ENCODE peak calls at places on chromosome 10, in ten cellular contexts. One of them, this sample, is unnamed.

GRCh38 chr10:88281592-88282268 is 301.4 kb downstream of the RNLS start:
- DNase-seq in NAMALWA: peak; percentile 42
- DNase-seq in GM19239: no peak
- DNase-seq in GM23248: peak; percentile 80
- DNase-seq in endothelial cell: no peak
- DNase-seq in activated effector memory CD4-positive, alpha-beta T cell treated with anti-CD3 and anti-CD28 coated beads, Interleukin-2, amount 50 U/mL, for 16 hours: no peak
- DNase-seq in activated naive CD4-positive, alpha-beta T cell: no peak
- DNase-seq in thyroid gland: no peak
- DNase-seq in central memory CD4-positive, alpha-beta T cell: no peak
- DNase-seq in iris pigment epithelial cell: peak; percentile 86
- DNase-seq in this sample: no peak

GRCh38 chr10:70679498-70679897 is 7.2 kb downstream of the ADAMTS14 start:
- DNase-seq in GM23248: peak; percentile 96
- DNase-seq in central memory CD4-positive, alpha-beta T cell: no peak
- DNase-seq in thyroid gland: no peak
- DNase-seq in NAMALWA: no peak
- DNase-seq in activated effector memory CD4-positive, alpha-beta T cell treated with anti-CD3 and anti-CD28 coated beads, Interleukin-2, amount 50 U/mL, for 16 hours: no peak
- DNase-seq in endothelial cell: no peak
- DNase-seq in activated naive CD4-positive, alpha-beta T cell: no peak
- DNase-seq in iris pigment epithelial cell: peak; percentile 56
- DNase-seq in GM19239: no peak
- DNase-seq in this sample: no peak

GRCh38 chr10:71685554-71686202 is 33.9 kb downstream of the C10orf105 start:
- DNase-seq in NAMALWA: no peak
- DNase-seq in activated naive CD4-positive, alpha-beta T cell: no peak
- DNase-seq in endothelial cell: no peak
- DNase-seq in iris pigment epithelial cell: no peak
- DNase-seq in GM23248: no peak
- DNase-seq in thyroid gland: peak; percentile 45
- DNase-seq in central memory CD4-positive, alpha-beta T cell: no peak
- DNase-seq in activated effector memory CD4-positive, alpha-beta T cell treated with anti-CD3 and anti-CD28 coated beads, Interleukin-2, amount 50 U/mL, for 16 hours: no peak
- DNase-seq in GM19239: no peak
- DNase-seq in this sample: no peak

GRCh38 chr10:23094786-23095403 is 484 bp upstream of the MSRB2 start:
- DNase-seq in central memory CD4-positive, alpha-beta T cell: no peak
- DNase-seq in activated naive CD4-positive, alpha-beta T cell: no peak
- DNase-seq in NAMALWA: peak; percentile 6
- DNase-seq in iris pigment epithelial cell: peak; percentile 9
- DNase-seq in GM19239: no peak
- DNase-seq in endothelial cell: no peak
- DNase-seq in GM23248: no peak
- DNase-seq in activated effector memory CD4-positive, alpha-beta T cell treated with anti-CD3 and anti-CD28 coated beads, Interleukin-2, amount 50 U/mL, for 16 hours: no peak
- DNase-seq in thyroid gland: no peak
- DNase-seq in this sample: no peak

GRCh38 chr10:31262672-31263071 is 56.3 kb upstream of the ZEB1 start:
- DNase-seq in endothelial cell: no peak
- DNase-seq in central memory CD4-positive, alpha-beta T cell: no peak
- DNase-seq in GM19239: no peak
- DNase-seq in NAMALWA: no peak
- DNase-seq in GM23248: peak; percentile 51
- DNase-seq in thyroid gland: no peak
- DNase-seq in activated naive CD4-positive, alpha-beta T cell: no peak
- DNase-seq in iris pigment epithelial cell: peak; percentile 73
- DNase-seq in activated effector memory CD4-positive, alpha-beta T cell treated with anti-CD3 and anti-CD28 coated beads, Interleukin-2, amount 50 U/mL, for 16 hours: no peak
- DNase-seq in this sample: no peak

GRCh38 chr10:18594574-18595156 is 56.7 kb downstream of the NSUN6 start:
- DNase-seq in NAMALWA: peak; percentile 38
- DNase-seq in central memory CD4-positive, alpha-beta T cell: no peak
- DNase-seq in GM23248: no peak
- DNase-seq in iris pigment epithelial cell: peak; percentile 25
- DNase-seq in activated naive CD4-positive, alpha-beta T cell: no peak
- DNase-seq in thyroid gland: no peak
- DNase-seq in endothelial cell: peak; percentile 56
- DNase-seq in activated effector memory CD4-positive, alpha-beta T cell treated with anti-CD3 and anti-CD28 coated beads, Interleukin-2, amount 50 U/mL, for 16 hours: no peak
- DNase-seq in GM19239: no peak
- DNase-seq in this sample: peak; percentile 7

GRCh38 chr10:131750973-131751826 is 149.6 kb upstream of the PPP2R2D start:
- DNase-seq in GM23248: no peak
- DNase-seq in NAMALWA: no peak
- DNase-seq in iris pigment epithelial cell: no peak
- DNase-seq in endothelial cell: no peak
- DNase-seq in GM19239: no peak
- DNase-seq in activated effector memory CD4-positive, alpha-beta T cell treated with anti-CD3 and anti-CD28 coated beads, Interleukin-2, amount 50 U/mL, for 16 hours: peak; percentile 28
- DNase-seq in central memory CD4-positive, alpha-beta T cell: no peak
- DNase-seq in thyroid gland: no peak
- DNase-seq in activated naive CD4-positive, alpha-beta T cell: no peak
- DNase-seq in this sample: no peak

GRCh38 chr10:76415559-76415958 is 984.1 kb downstream of the LRMDA start:
- DNase-seq in endothelial cell: no peak
- DNase-seq in activated naive CD4-positive, alpha-beta T cell: no peak
- DNase-seq in NAMALWA: no peak
- DNase-seq in GM19239: no peak
- DNase-seq in activated effector memory CD4-positive, alpha-beta T cell treated with anti-CD3 and anti-CD28 coated beads, Interleukin-2, amount 50 U/mL, for 16 hours: no peak
- DNase-seq in GM23248: no peak
- DNase-seq in central memory CD4-positive, alpha-beta T cell: no peak
- DNase-seq in thyroid gland: no peak
- DNase-seq in iris pigment epithelial cell: no peak
- DNase-seq in this sample: no peak

GRCh38 chr10:80502621-80503583 is 34.8 kb upstream of the SH2D4B start:
- DNase-seq in endothelial cell: no peak
- DNase-seq in activated naive CD4-positive, alpha-beta T cell: no peak
- DNase-seq in GM23248: no peak
- DNase-seq in iris pigment epithelial cell: no peak
- DNase-seq in NAMALWA: no peak
- DNase-seq in activated effector memory CD4-positive, alpha-beta T cell treated with anti-CD3 and anti-CD28 coated beads, Interleukin-2, amount 50 U/mL, for 16 hours: peak; percentile 43
- DNase-seq in thyroid gland: no peak
- DNase-seq in central memory CD4-positive, alpha-beta T cell: no peak
- DNase-seq in GM19239: no peak
- DNase-seq in this sample: no peak

GRCh38 chr10:80382989-80383388 is 25.4 kb upstream of the PRXL2A start:
- DNase-seq in GM23248: peak; percentile 58
- DNase-seq in endothelial cell: peak; percentile 55
- DNase-seq in activated naive CD4-positive, alpha-beta T cell: no peak
- DNase-seq in central memory CD4-positive, alpha-beta T cell: peak; percentile 52
- DNase-seq in NAMALWA: peak; percentile 64
- DNase-seq in activated effector memory CD4-positive, alpha-beta T cell treated with anti-CD3 and anti-CD28 coated beads, Interleukin-2, amount 50 U/mL, for 16 hours: peak; percentile 65
- DNase-seq in iris pigment epithelial cell: peak; percentile 34
- DNase-seq in thyroid gland: peak; percentile 32
- DNase-seq in GM19239: peak; percentile 25
- DNase-seq in this sample: peak; percentile 39

GRCh38 chr10:137606-138005 is 2.4 kb downstream of the ZMYND11 start:
- DNase-seq in activated effector memory CD4-positive, alpha-beta T cell treated with anti-CD3 and anti-CD28 coated beads, Interleukin-2, amount 50 U/mL, for 16 hours: no peak
- DNase-seq in NAMALWA: no peak
- DNase-seq in endothelial cell: no peak
- DNase-seq in thyroid gland: no peak
- DNase-seq in GM23248: peak; percentile 77
- DNase-seq in GM19239: no peak
- DNase-seq in central memory CD4-positive, alpha-beta T cell: no peak
- DNase-seq in activated naive CD4-positive, alpha-beta T cell: no peak
- DNase-seq in iris pigment epithelial cell: peak; percentile 72
- DNase-seq in this sample: no peak

GRCh38 chr10:79191951-79192676 is 123.3 kb downstream of the ZMIZ1 start:
- DNase-seq in activated effector memory CD4-positive, alpha-beta T cell treated with anti-CD3 and anti-CD28 coated beads, Interleukin-2, amount 50 U/mL, for 16 hours: no peak
- DNase-seq in NAMALWA: no peak
- DNase-seq in iris pigment epithelial cell: no peak
- DNase-seq in activated naive CD4-positive, alpha-beta T cell: no peak
- DNase-seq in central memory CD4-positive, alpha-beta T cell: no peak
- DNase-seq in thyroid gland: no peak
- DNase-seq in GM19239: no peak
- DNase-seq in GM23248: peak; percentile 67
- DNase-seq in endothelial cell: no peak
- DNase-seq in this sample: no peak

GRCh38 chr10:17229967-17230682 is 2.1 kb downstream of the VIM start:
- DNase-seq in central memory CD4-positive, alpha-beta T cell: peak; percentile 95
- DNase-seq in activated naive CD4-positive, alpha-beta T cell: peak; percentile 61
- DNase-seq in GM23248: peak; percentile 86
- DNase-seq in endothelial cell: peak; percentile 52
- DNase-seq in iris pigment epithelial cell: peak; percentile 80
- DNase-seq in GM19239: peak; percentile 26
- DNase-seq in thyroid gland: peak; percentile 82
- DNase-seq in NAMALWA: peak; percentile 94
- DNase-seq in activated effector memory CD4-positive, alpha-beta T cell treated with anti-CD3 and anti-CD28 coated beads, Interleukin-2, amount 50 U/mL, for 16 hours: peak; percentile 95
- DNase-seq in this sample: peak; percentile 69

GRCh38 chr10:88270871-88271713 is 312.0 kb downstream of the RNLS start:
- DNase-seq in NAMALWA: peak; percentile 14
- DNase-seq in activated naive CD4-positive, alpha-beta T cell: no peak
- DNase-seq in GM19239: peak; percentile 33
- DNase-seq in endothelial cell: no peak
- DNase-seq in activated effector memory CD4-positive, alpha-beta T cell treated with anti-CD3 and anti-CD28 coated beads, Interleukin-2, amount 50 U/mL, for 16 hours: peak; percentile 75
- DNase-seq in central memory CD4-positive, alpha-beta T cell: peak; percentile 66
- DNase-seq in iris pigment epithelial cell: peak; percentile 71
- DNase-seq in thyroid gland: no peak
- DNase-seq in GM23248: peak; percentile 85
- DNase-seq in this sample: peak; percentile 15

GRCh38 chr10:1413823-1414222 is 323.5 kb downstream of the ADARB2 start:
- DNase-seq in iris pigment epithelial cell: no peak
- DNase-seq in GM19239: no peak
- DNase-seq in activated effector memory CD4-positive, alpha-beta T cell treated with anti-CD3 and anti-CD28 coated beads, Interleukin-2, amount 50 U/mL, for 16 hours: no peak
- DNase-seq in thyroid gland: no peak
- DNase-seq in endothelial cell: no peak
- DNase-seq in activated naive CD4-positive, alpha-beta T cell: no peak
- DNase-seq in GM23248: no peak
- DNase-seq in central memory CD4-positive, alpha-beta T cell: no peak
- DNase-seq in NAMALWA: no peak
- DNase-seq in this sample: no peak

GRCh38 chr10:106551501-106551900 is 613.0 kb downstream of the SORCS1 start:
- DNase-seq in endothelial cell: no peak
- DNase-seq in GM19239: no peak
- DNase-seq in thyroid gland: no peak
- DNase-seq in central memory CD4-positive, alpha-beta T cell: no peak
- DNase-seq in activated naive CD4-positive, alpha-beta T cell: no peak
- DNase-seq in iris pigment epithelial cell: no peak
- DNase-seq in GM23248: no peak
- DNase-seq in NAMALWA: no peak
- DNase-seq in activated effector memory CD4-positive, alpha-beta T cell treated with anti-CD3 and anti-CD28 coated beads, Interleukin-2, amount 50 U/mL, for 16 hours: no peak
- DNase-seq in this sample: no peak

GRCh38 chr10:46299267-46299530 is 12.4 kb downstream of the ANTXRL start:
- DNase-seq in central memory CD4-positive, alpha-beta T cell: no peak
- DNase-seq in activated naive CD4-positive, alpha-beta T cell: no peak
- DNase-seq in GM23248: no peak
- DNase-seq in iris pigment epithelial cell: no peak
- DNase-seq in activated effector memory CD4-positive, alpha-beta T cell treated with anti-CD3 and anti-CD28 coated beads, Interleukin-2, amount 50 U/mL, for 16 hours: no peak
- DNase-seq in endothelial cell: no peak
- DNase-seq in NAMALWA: no peak
- DNase-seq in GM19239: no peak
- DNase-seq in thyroid gland: no peak
- DNase-seq in this sample: no peak

GRCh38 chr10:115654961-115655360 is 561.8 kb downstream of the ATRNL1 start:
- DNase-seq in iris pigment epithelial cell: peak; percentile 15
- DNase-seq in GM23248: no peak
- DNase-seq in activated naive CD4-positive, alpha-beta T cell: no peak
- DNase-seq in central memory CD4-positive, alpha-beta T cell: no peak
- DNase-seq in thyroid gland: no peak
- DNase-seq in endothelial cell: no peak
- DNase-seq in GM19239: no peak
- DNase-seq in activated effector memory CD4-positive, alpha-beta T cell treated with anti-CD3 and anti-CD28 coated beads, Interleukin-2, amount 50 U/mL, for 16 hours: no peak
- DNase-seq in NAMALWA: no peak
- DNase-seq in this sample: no peak

GRCh38 chr10:77328272-77328816 is 309.3 kb downstream of the KCNMA1 start:
- DNase-seq in activated naive CD4-positive, alpha-beta T cell: no peak
- DNase-seq in thyroid gland: peak; percentile 16
- DNase-seq in GM23248: peak; percentile 64
- DNase-seq in activated effector memory CD4-positive, alpha-beta T cell treated with anti-CD3 and anti-CD28 coated beads, Interleukin-2, amount 50 U/mL, for 16 hours: no peak
- DNase-seq in central memory CD4-positive, alpha-beta T cell: no peak
- DNase-seq in endothelial cell: peak; percentile 70
- DNase-seq in iris pigment epithelial cell: peak; percentile 45
- DNase-seq in NAMALWA: peak; percentile 6
- DNase-seq in GM19239: no peak
- DNase-seq in this sample: peak; percentile 87

GRCh38 chr10:1188556-1189135 is 132.5 kb downstream of the WDR37 start:
- DNase-seq in GM19239: no peak
- DNase-seq in central memory CD4-positive, alpha-beta T cell: no peak
- DNase-seq in activated naive CD4-positive, alpha-beta T cell: no peak
- DNase-seq in endothelial cell: no peak
- DNase-seq in iris pigment epithelial cell: no peak
- DNase-seq in thyroid gland: no peak
- DNase-seq in GM23248: peak; percentile 5
- DNase-seq in activated effector memory CD4-positive, alpha-beta T cell treated with anti-CD3 and anti-CD28 coated beads, Interleukin-2, amount 50 U/mL, for 16 hours: peak; percentile 33
- DNase-seq in NAMALWA: no peak
- DNase-seq in this sample: no peak

GRCh38 chr10:13820591-13821377 is 234.0 kb downstream of the PRPF18 start:
- DNase-seq in iris pigment epithelial cell: no peak
- DNase-seq in activated naive CD4-positive, alpha-beta T cell: no peak
- DNase-seq in central memory CD4-positive, alpha-beta T cell: no peak
- DNase-seq in GM23248: no peak
- DNase-seq in activated effector memory CD4-positive, alpha-beta T cell treated with anti-CD3 and anti-CD28 coated beads, Interleukin-2, amount 50 U/mL, for 16 hours: no peak
- DNase-seq in thyroid gland: peak; percentile 35
- DNase-seq in NAMALWA: no peak
- DNase-seq in endothelial cell: peak; percentile 35
- DNase-seq in GM19239: no peak
- DNase-seq in this sample: peak; percentile 21

GRCh38 chr10:108911814-108912541 is 1011.3 kb downstream of the XPNPEP1 start:
- DNase-seq in central memory CD4-positive, alpha-beta T cell: no peak
- DNase-seq in activated effector memory CD4-positive, alpha-beta T cell treated with anti-CD3 and anti-CD28 coated beads, Interleukin-2, amount 50 U/mL, for 16 hours: no peak
- DNase-seq in endothelial cell: peak; percentile 78
- DNase-seq in iris pigment epithelial cell: peak; percentile 50
- DNase-seq in NAMALWA: no peak
- DNase-seq in GM23248: peak; percentile 87
- DNase-seq in activated naive CD4-positive, alpha-beta T cell: no peak
- DNase-seq in thyroid gland: peak; percentile 59
- DNase-seq in GM19239: no peak
- DNase-seq in this sample: peak; percentile 90

This sample was measured in nephron progenitor cell.